ENCODE peak calls at places on chromosomes 7 and 10, in seven cellular contexts. E, H, A, G, Q, P and O are unnamed samples.

GRCh38 chr7:72435366-72435765 is 23.2 kb upstream of the CALN1 start:
- DNase-seq in E (no peak), H (no peak), A (no peak), G (no peak), Q (peak), P (peak), O (no peak)

GRCh38 chr7:74351836-74352235 is 62.6 kb downstream of the CLIP2 start:
- DNase-seq in E (no peak), H (no peak), A (no peak), G (no peak), Q (no peak), P (peak), O (no peak)

GRCh38 chr10:15585303-15585715 is 134.4 kb downstream of the ITGA8 start:
- DNase-seq in E (peak), H (peak), A (peak), G (no peak), Q (peak), P (peak), O (peak)

GRCh38 chr7:101985646-101986199 is 168.3 kb downstream of the CUX1 start:
- DNase-seq in E (no peak), H (no peak), A (no peak), G (no peak), Q (no peak), P (no peak), O (no peak)

GRCh38 chr10:24331457-24331856 is 122.5 kb downstream of the KIAA1217 start:
- DNase-seq in E (no peak), H (peak), A (peak), G (peak), Q (no peak), P (peak), O (peak)

GRCh38 chr7:84783161-84783803 is 403.6 kb downstream of the SEMA3D start:
- DNase-seq in E (no peak), H (no peak), A (peak), G (no peak), Q (no peak), P (peak), O (peak)

GRCh38 chr10:23413629-23414089 is 25.2 kb upstream of the OTUD1 start:
- DNase-seq in E (no peak), H (no peak), A (no peak), G (no peak), Q (no peak), P (no peak), O (no peak)

GRCh38 chr10:3895045-3895609 is 110.1 kb upstream of the KLF6 start:
- DNase-seq in E (no peak), H (peak), A (no peak), G (no peak), Q (no peak), P (no peak), O (peak)

GRCh38 chr7:12111461-12112405 is 99.4 kb upstream of the TMEM106B start:
- DNase-seq in E (no peak), H (no peak), A (peak), G (no peak), Q (no peak), P (peak), O (peak)

GRCh38 chr10:75782463-75783248 is 351.2 kb downstream of the LRMDA start:
- DNase-seq in E (no peak), H (no peak), A (no peak), G (no peak), Q (no peak), P (no peak), O (peak)

GRCh38 chr10:30436688-30437038 is 2.7 kb downstream of the MAP3K8 start:
- DNase-seq in E (no peak), H (peak), A (peak), G (no peak), Q (no peak), P (no peak), O (peak)

GRCh38 chr7:33062023-33062781 is at the start of gene NT5C3A:
- DNase-seq in E (peak), H (peak), A (peak), G (no peak), Q (no peak), P (no peak), O (peak)

GRCh38 chr10:109429956-109430760 is 493.2 kb downstream of the XPNPEP1 start:
- DNase-seq in E (no peak), H (no peak), A (no peak), G (no peak), Q (no peak), P (no peak), O (peak)

GRCh38 chr7:44498230-44498954 is 7.9 kb upstream of the NUDCD3 start:
- DNase-seq in E (no peak), H (no peak), A (no peak), G (no peak), Q (no peak), P (no peak), O (no peak)